ENCODE peak calls at places on chromosome X, in seven cellular contexts. X is adrenal gland, G is left lung, E is testis, Q is mammary epithelial cell, F is vagina, K is IMR-90. P is an unnamed sample.
A peak's percentile ranks its signal among the peaks of the same experiment; 100 is the strongest.

GRCh38 chrX:7435822-7436221 is 287.9 kb upstream of the PUDP start:
- DNase-seq in X (no peak), G (no peak), E (no peak), Q (no peak), F (no peak), K (no peak), P (no peak)

GRCh38 chrX:110087485-110088356 is 84.8 kb downstream of the TMEM164 start:
- DNase-seq in X (peak; percentile 24), G (peak; percentile 47), E (no peak), Q (peak; percentile 94), F (no peak), K (peak; percentile 94), P (no peak)

GRCh38 chrX:139194571-139195280 is 335.8 kb upstream of the F9 start:
- DNase-seq in X (no peak), G (no peak), E (peak; percentile 37), Q (peak; percentile 37), F (no peak), K (no peak), P (no peak)

GRCh38 chrX:10519278-10519677 is 101.1 kb downstream of the MID1 start:
- DNase-seq in X (no peak), G (no peak), E (no peak), Q (peak; percentile 29), F (no peak), K (no peak), P (no peak)

GRCh38 chrX:153474718-153475117 is 4.3 kb upstream of the HAUS7 start:
- DNase-seq in X (peak; percentile 75), G (peak; percentile 68), E (peak; percentile 62), Q (no peak), F (no peak), K (peak; percentile 46), P (peak; percentile 24)

GRCh38 chrX:67636532-67636931 is 92.7 kb downstream of the AR start:
- DNase-seq in X (no peak), G (no peak), E (no peak), Q (no peak), F (no peak), K (no peak), P (no peak)

GRCh38 chrX:80721186-80721585 is 88.5 kb downstream of the BRWD3 start:
- DNase-seq in X (no peak), G (no peak), E (no peak), Q (no peak), F (no peak), K (no peak), P (no peak)

GRCh38 chrX:45505214-45505613 is 304.5 kb upstream of the DIPK2B start:
- DNase-seq in X (no peak), G (no peak), E (no peak), Q (peak; percentile 91), F (no peak), K (peak; percentile 75), P (no peak)

GRCh38 chrX:21946925-21947641 is 6.6 kb downstream of the SMS start:
- DNase-seq in X (no peak), G (no peak), E (no peak), Q (peak; percentile 50), F (peak; percentile 42), K (peak; percentile 64), P (no peak)

GRCh38 chrX:115901241-115901640 is 269.3 kb upstream of the AGTR2 start:
- DNase-seq in X (no peak), G (no peak), E (no peak), Q (no peak), F (no peak), K (no peak), P (no peak)

DNA sequence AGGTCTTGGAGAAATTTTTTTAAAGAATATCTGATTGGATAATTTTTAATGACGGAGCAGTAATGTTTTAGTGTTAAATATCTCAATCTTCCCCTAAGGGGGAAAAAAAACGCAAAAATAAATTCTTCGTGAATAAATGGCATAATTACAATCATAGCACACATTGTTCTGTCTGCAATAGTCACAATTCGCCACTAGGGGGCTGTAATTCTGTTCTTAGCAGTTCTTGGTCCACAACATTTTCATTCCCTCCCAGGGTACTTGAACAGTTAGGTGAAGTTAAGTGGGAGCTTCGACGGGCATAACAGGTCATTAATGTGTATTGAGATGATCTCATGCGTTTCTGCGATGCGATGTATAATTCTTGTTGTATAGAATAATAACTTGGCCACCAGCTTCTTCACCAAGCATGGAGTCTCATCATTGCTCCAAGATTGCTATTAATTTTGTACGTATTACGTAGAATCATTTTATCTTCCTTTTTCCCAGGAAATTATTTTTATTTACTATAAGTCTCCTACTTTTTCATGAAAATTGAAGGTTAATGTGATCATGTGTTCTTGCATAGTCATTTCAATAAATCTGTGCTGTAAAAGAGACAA is 27.2 kb downstream of the HTR2C start:
- DNase-seq in X (peak; percentile 23), G (no peak), E (peak; percentile 36), Q (peak; percentile 17), F (no peak), K (peak; percentile 35), P (peak; percentile 20)
- TF ChIP-seq CTCF in X (peak; percentile 41), G (peak; percentile 86), E (peak; percentile 20), Q (peak; percentile 82), F (peak; percentile 42), K (peak; percentile 65), P (peak; percentile 40)

GRCh38 chrX:49878834-49879655 is at the start of gene USP27X:
- DNase-seq in X (peak; percentile 71), G (peak; percentile 82), E (peak; percentile 86), Q (peak; percentile 75), F (no peak), K (peak; percentile 81), P (peak; percentile 87)

GRCh38 chrX:49877397-49878101 is 1.7 kb upstream of the USP27X start:
- DNase-seq in X (no peak), G (no peak), E (no peak), Q (no peak), F (no peak), K (no peak), P (no peak)

GRCh38 chrX:49878128-49878833 is 1.0 kb upstream of the USP27X start:
- DNase-seq in X (peak; percentile 53), G (no peak), E (peak; percentile 13), Q (no peak), F (no peak), K (no peak), P (no peak)

GRCh38 chrX:49880668-49881067 is 1.4 kb downstream of the USP27X start:
- DNase-seq in X (no peak), G (no peak), E (no peak), Q (no peak), F (no peak), K (no peak), P (no peak)

GRCh38 chrX:49879656-49880277 is 483 bp downstream of the USP27X start:
- DNase-seq in X (no peak), G (no peak), E (no peak), Q (no peak), F (no peak), K (peak; percentile 1), P (no peak)
- H3K27ac ChIP-seq in X (peak overlapping the region; percentile 72), G (peak overlapping the region; percentile 73), E (peak overlapping the region; percentile 77), Q (no peak overlapping the region), F (peak overlapping the region; percentile 81), K (peak overlapping the region; percentile 57), P (peak overlapping the region; percentile 80)

DNA sequence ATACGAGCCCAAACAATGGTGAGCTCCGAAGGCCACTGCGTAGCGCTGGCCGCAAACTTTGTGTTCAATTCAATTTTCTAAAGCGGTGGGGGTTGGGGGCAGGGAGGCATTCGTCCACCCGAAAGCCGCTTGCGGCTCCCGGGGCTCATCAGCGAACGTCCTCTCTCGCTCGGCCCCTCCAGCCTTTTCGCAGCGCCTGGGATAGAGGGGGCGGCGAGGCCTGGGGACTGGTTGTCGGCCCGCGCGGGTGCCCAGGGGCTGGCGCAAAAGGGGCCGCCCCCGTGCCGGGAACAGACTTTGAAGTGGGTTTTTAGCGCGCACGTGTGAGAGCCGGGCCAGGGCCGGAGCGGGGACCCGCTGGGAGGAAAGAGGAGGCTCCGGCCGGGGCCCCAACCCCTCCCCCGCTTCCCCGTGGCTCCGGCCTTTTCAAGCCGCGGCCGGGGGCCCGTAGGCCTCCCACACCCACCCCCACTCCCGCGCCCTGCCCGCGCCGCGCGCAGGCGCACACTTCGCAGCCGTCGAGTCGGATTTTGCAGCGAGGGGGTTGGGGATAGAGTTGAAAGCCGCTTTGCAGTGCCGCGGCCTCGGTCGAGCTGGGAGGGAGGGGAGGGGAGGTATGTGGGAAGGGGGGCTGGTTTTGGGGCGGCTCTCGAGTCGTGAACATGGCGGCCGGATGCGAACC is 8.3 kb downstream of the ZIC3 start:
- DNase-seq in X (no peak), G (no peak), E (no peak), Q (no peak), F (no peak), K (no peak), P (no peak)
- H3K4me3 ChIP-seq in X (no peak overlapping the region), G (no peak overlapping the region), E (peak overlapping the region; percentile 32), Q (no peak overlapping the region), F (no peak overlapping the region), K (no peak overlapping the region), P (no peak overlapping the region)

GRCh38 chrX:9033586-9033985 is 341 bp downstream of the FAM9B start:
- DNase-seq in X (no peak), G (no peak), E (no peak), Q (no peak), F (no peak), K (no peak), P (no peak)

GRCh38 chrX:9037296-9037695 is 3.4 kb upstream of the FAM9B start:
- DNase-seq in X (no peak), G (no peak), E (no peak), Q (no peak), F (no peak), K (no peak), P (no peak)

GRCh38 chrX:9033179-9033578 is 748 bp downstream of the FAM9B start:
- DNase-seq in X (no peak), G (no peak), E (no peak), Q (no peak), F (no peak), K (no peak), P (no peak)

GRCh38 chrX:9033989-9034388 is at the start of gene FAM9B:
- DNase-seq in X (no peak), G (no peak), E (peak; percentile 27), Q (no peak), F (no peak), K (no peak), P (no peak)
- TF ChIP-seq CTCF in X (no peak), G (no peak), E (no peak), Q (no peak), F (no peak), K (no peak), P (no peak)

GRCh38 chrX:19677121-19677520 is 161.8 kb upstream of the MAP3K15 start:
- DNase-seq in X (no peak), G (no peak), E (no peak), Q (peak; percentile 94), F (no peak), K (no peak), P (no peak)
- H3K27ac ChIP-seq in X (no peak overlapping the region), G (no peak overlapping the region), E (no peak overlapping the region), Q (peak overlapping the region; percentile 80), F (no peak overlapping the region), K (no peak overlapping the region), P (no peak overlapping the region)